ENCODE peak calls at places on chromosomes 11 and 22, in nine cellular contexts. One of them, this sample, is unnamed.

GRCh38 chr22:47618180-47618579 is 855.7 kb downstream of the TBC1D22A start:
- DNase-seq in germinal center: no peak
- DNase-seq in NCI-H526: no peak
- DNase-seq in naive thymus-derived CD8-positive, alpha-beta T cell: no peak
- DNase-seq in NCI-H2171: no peak
- DNase-seq in stimulated activated CD4-positive, alpha-beta T cell treated with anti-CD3 and anti-CD28 coated beads, Interleukin-1b, Interleukin-23, amount 100 ng/mL, for 24 hours: no peak
- DNase-seq in RCC 7860: no peak
- DNase-seq in breast epithelium: peak
- DNase-seq in AML-193: no peak
- DNase-seq in this sample: no peak

GRCh38 chr22:27605390-27605789 is 196.2 kb downstream of the MN1 start:
- DNase-seq in breast epithelium: no peak
- DNase-seq in germinal center: no peak
- DNase-seq in NCI-H526: no peak
- DNase-seq in AML-193: no peak
- DNase-seq in RCC 7860: no peak
- DNase-seq in NCI-H2171: no peak
- DNase-seq in naive thymus-derived CD8-positive, alpha-beta T cell: no peak
- DNase-seq in stimulated activated CD4-positive, alpha-beta T cell treated with anti-CD3 and anti-CD28 coated beads, Interleukin-1b, Interleukin-23, amount 100 ng/mL, for 24 hours: no peak
- DNase-seq in this sample: no peak

GRCh38 chr11:61739966-61740365 is 12.5 kb upstream of the MYRF start:
- DNase-seq in AML-193: no peak
- DNase-seq in RCC 7860: no peak
- DNase-seq in stimulated activated CD4-positive, alpha-beta T cell treated with anti-CD3 and anti-CD28 coated beads, Interleukin-1b, Interleukin-23, amount 100 ng/mL, for 24 hours: no peak
- DNase-seq in naive thymus-derived CD8-positive, alpha-beta T cell: no peak
- DNase-seq in NCI-H526: no peak
- DNase-seq in breast epithelium: no peak
- DNase-seq in germinal center: no peak
- DNase-seq in NCI-H2171: no peak
- DNase-seq in this sample: no peak

GRCh38 chr11:57499413-57499982 is 16.0 kb downstream of the SLC43A1 start:
- DNase-seq in germinal center: peak
- DNase-seq in NCI-H2171: peak
- DNase-seq in AML-193: no peak
- DNase-seq in naive thymus-derived CD8-positive, alpha-beta T cell: no peak
- DNase-seq in NCI-H526: peak
- DNase-seq in stimulated activated CD4-positive, alpha-beta T cell treated with anti-CD3 and anti-CD28 coated beads, Interleukin-1b, Interleukin-23, amount 100 ng/mL, for 24 hours: peak
- DNase-seq in breast epithelium: peak
- DNase-seq in RCC 7860: no peak
- DNase-seq in this sample: peak

GRCh38 chr11:121435796-121436511 is 16.2 kb upstream of the SORL1 start:
- DNase-seq in naive thymus-derived CD8-positive, alpha-beta T cell: no peak
- DNase-seq in stimulated activated CD4-positive, alpha-beta T cell treated with anti-CD3 and anti-CD28 coated beads, Interleukin-1b, Interleukin-23, amount 100 ng/mL, for 24 hours: no peak
- DNase-seq in NCI-H526: no peak
- DNase-seq in germinal center: no peak
- DNase-seq in breast epithelium: no peak
- DNase-seq in AML-193: peak
- DNase-seq in NCI-H2171: no peak
- DNase-seq in RCC 7860: no peak
- DNase-seq in this sample: no peak

GRCh38 chr11:62860835-62861563 is 19.7 kb upstream of the SLC3A2 start:
- DNase-seq in NCI-H526: no peak
- DNase-seq in germinal center: no peak
- DNase-seq in RCC 7860: no peak
- DNase-seq in AML-193: no peak
- DNase-seq in naive thymus-derived CD8-positive, alpha-beta T cell: no peak
- DNase-seq in breast epithelium: no peak
- DNase-seq in NCI-H2171: no peak
- DNase-seq in stimulated activated CD4-positive, alpha-beta T cell treated with anti-CD3 and anti-CD28 coated beads, Interleukin-1b, Interleukin-23, amount 100 ng/mL, for 24 hours: no peak
- DNase-seq in this sample: no peak

GRCh38 chr11:67157691-67158090 is 38.6 kb downstream of the KDM2A start:
- DNase-seq in AML-193: no peak
- DNase-seq in NCI-H526: no peak
- DNase-seq in stimulated activated CD4-positive, alpha-beta T cell treated with anti-CD3 and anti-CD28 coated beads, Interleukin-1b, Interleukin-23, amount 100 ng/mL, for 24 hours: no peak
- DNase-seq in RCC 7860: no peak
- DNase-seq in NCI-H2171: no peak
- DNase-seq in breast epithelium: no peak
- DNase-seq in germinal center: no peak
- DNase-seq in naive thymus-derived CD8-positive, alpha-beta T cell: no peak
- DNase-seq in this sample: no peak

GRCh38 chr11:127994736-127995135 is 592.6 kb downstream of the ETS1 start:
- DNase-seq in AML-193: no peak
- DNase-seq in NCI-H526: no peak
- DNase-seq in naive thymus-derived CD8-positive, alpha-beta T cell: no peak
- DNase-seq in breast epithelium: no peak
- DNase-seq in RCC 7860: peak
- DNase-seq in stimulated activated CD4-positive, alpha-beta T cell treated with anti-CD3 and anti-CD28 coated beads, Interleukin-1b, Interleukin-23, amount 100 ng/mL, for 24 hours: no peak
- DNase-seq in NCI-H2171: no peak
- DNase-seq in germinal center: no peak
- DNase-seq in this sample: no peak

GRCh38 chr22:38205261-38206128 is 3.7 kb downstream of the MAFF start:
- DNase-seq in NCI-H526: no peak
- DNase-seq in germinal center: no peak
- DNase-seq in stimulated activated CD4-positive, alpha-beta T cell treated with anti-CD3 and anti-CD28 coated beads, Interleukin-1b, Interleukin-23, amount 100 ng/mL, for 24 hours: no peak
- DNase-seq in RCC 7860: no peak
- DNase-seq in AML-193: no peak
- DNase-seq in breast epithelium: peak
- DNase-seq in naive thymus-derived CD8-positive, alpha-beta T cell: no peak
- DNase-seq in NCI-H2171: no peak
- DNase-seq in this sample: peak

GRCh38 chr22:33865248-33865647 is 55.0 kb downstream of the LARGE1 start:
- DNase-seq in NCI-H2171: no peak
- DNase-seq in AML-193: no peak
- DNase-seq in germinal center: no peak
- DNase-seq in breast epithelium: no peak
- DNase-seq in stimulated activated CD4-positive, alpha-beta T cell treated with anti-CD3 and anti-CD28 coated beads, Interleukin-1b, Interleukin-23, amount 100 ng/mL, for 24 hours: no peak
- DNase-seq in naive thymus-derived CD8-positive, alpha-beta T cell: no peak
- DNase-seq in NCI-H526: no peak
- DNase-seq in RCC 7860: no peak
- DNase-seq in this sample: no peak

GRCh38 chr11:2512431-2513407 is 67.9 kb downstream of the KCNQ1 start:
- DNase-seq in AML-193: no peak
- DNase-seq in naive thymus-derived CD8-positive, alpha-beta T cell: no peak
- DNase-seq in breast epithelium: no peak
- DNase-seq in germinal center: peak
- DNase-seq in RCC 7860: no peak
- DNase-seq in NCI-H526: no peak
- DNase-seq in NCI-H2171: no peak
- DNase-seq in stimulated activated CD4-positive, alpha-beta T cell treated with anti-CD3 and anti-CD28 coated beads, Interleukin-1b, Interleukin-23, amount 100 ng/mL, for 24 hours: no peak
- DNase-seq in this sample: peak

GRCh38 chr22:21457023-21457787 is 10.0 kb upstream of the TMEM191C start:
- DNase-seq in stimulated activated CD4-positive, alpha-beta T cell treated with anti-CD3 and anti-CD28 coated beads, Interleukin-1b, Interleukin-23, amount 100 ng/mL, for 24 hours: no peak
- DNase-seq in germinal center: no peak
- DNase-seq in RCC 7860: no peak
- DNase-seq in breast epithelium: peak
- DNase-seq in naive thymus-derived CD8-positive, alpha-beta T cell: no peak
- DNase-seq in NCI-H526: no peak
- DNase-seq in NCI-H2171: no peak
- DNase-seq in AML-193: no peak
- DNase-seq in this sample: peak

This sample was measured in mucosa of gallbladder.